ENCODE peak calls at places on chromosomes 6 and 20, in nine cellular contexts. U, Z, P, S, N, T, I, R and K are unnamed samples.
A peak's percentile ranks its signal among the peaks of the same experiment; 100 is the strongest.

GRCh38 chr6:3987072-3987471 is 91.9 kb downstream of the FAM217A start:
- DNase-seq in R (no peak), P (no peak), S (peak; percentile 70), Z (no peak), T (peak; percentile 44), I (peak; percentile 72), U (no peak), N (no peak), K (peak; percentile 78)

GRCh38 chr20:19094959-19095541 is 117.4 kb upstream of the SLC24A3 start:
- DNase-seq in N (no peak), P (no peak), Z (no peak), U (no peak), T (no peak), I (no peak), R (peak; percentile 59), S (no peak), K (no peak)

GRCh38 chr6:96626749-96627353 is 63.9 kb downstream of the FHL5 start:
- DNase-seq in Z (no peak), U (no peak), S (peak; percentile 36), T (no peak), R (peak; percentile 30), N (peak; percentile 39), P (peak; percentile 23), I (peak; percentile 54), K (no peak)

GRCh38 chr20:51584116-51584515 is 41.6 kb upstream of the NFATC2 start:
- DNase-seq in T (no peak), R (peak; percentile 74), U (no peak), I (no peak), Z (no peak), S (no peak), P (no peak), N (no peak), K (no peak)

GRCh38 chr20:48657426-48658197 is 170.2 kb downstream of the PREX1 start:
- DNase-seq in U (peak; percentile 69), I (peak; percentile 66), P (peak; percentile 65), S (peak; percentile 90), R (peak; percentile 93), T (peak; percentile 76), N (peak; percentile 80), Z (peak; percentile 64), K (peak; percentile 84)

GRCh38 chr6:64580346-64580745 is 944.7 kb downstream of the PHF3 start:
- DNase-seq in R (peak; percentile 74), I (peak; percentile 91), Z (no peak), N (no peak), P (no peak), S (no peak), T (no peak), U (no peak), K (no peak)

GRCh38 chr20:17525650-17526049 is 5.5 kb downstream of the BFSP1 start:
- DNase-seq in N (peak; percentile 13), S (peak; percentile 61), U (no peak), Z (no peak), P (peak; percentile 58), T (peak; percentile 74), I (peak; percentile 55), R (peak; percentile 56), K (no peak)

GRCh38 chr20:63295422-63295821 is 2.4 kb downstream of the COL20A1 start:
- DNase-seq in T (no peak), Z (peak; percentile 30), I (no peak), U (no peak), S (no peak), N (no peak), P (peak; percentile 9), R (no peak), K (no peak)

GRCh38 chr20:18986146-18986830 is 172.7 kb downstream of the SCP2D1 start:
- DNase-seq in S (no peak), I (no peak), P (no peak), Z (no peak), U (no peak), R (peak; percentile 24), T (no peak), N (no peak), K (peak; percentile 49)

GRCh38 chr6:14635195-14635594 is 517.6 kb downstream of the CD83 start:
- DNase-seq in S (no peak), U (no peak), R (no peak), Z (peak; percentile 27), P (no peak), N (no peak), T (no peak), I (no peak), K (no peak)

GRCh38 chr6:148530394-148530923 is 187.8 kb downstream of the SASH1 start:
- DNase-seq in U (peak; percentile 42), N (no peak), Z (no peak), I (peak; percentile 67), T (peak; percentile 47), P (no peak), S (peak; percentile 84), R (peak; percentile 32), K (no peak)